ENCODE peak calls at places on chromosomes 1 and 21, in five cellular contexts. Q is fibroblast of villous mesenchyme; G is pancreas; R is fibroblast of the aortic adventitia; B is CD4-positive, alpha-beta memory T cell. F is an unnamed sample.
A peak's percentile ranks its signal among the peaks of the same experiment; 100 is the strongest.

GRCh38 chr1:91012196-91012595 is 9.6 kb downstream of the ZNF644 start:
- DNase-seq in B (no peak), Q (no peak), G (no peak), R (no peak), F (no peak)

GRCh38 chr21:46517361-46517760 is 58.7 kb downstream of the DIP2A start:
- DNase-seq in Q (peak; percentile 4), R (no peak), G (no peak), B (no peak), F (no peak)

GRCh38 chr21:16509466-16509865 is 779.7 kb downstream of the USP25 start:
- DNase-seq in G (no peak), B (no peak), R (peak; percentile 74), Q (peak; percentile 43), F (no peak)

GRCh38 chr1:149978547-149979023 is 31.9 kb downstream of the OTUD7B start:
- DNase-seq in B (no peak), G (no peak), Q (no peak), R (no peak), F (no peak)

GRCh38 chr1:178048426-178048825 is 45.5 kb upstream of the RASAL2 start:
- DNase-seq in Q (no peak), G (no peak), R (no peak), B (no peak), F (no peak)

GRCh38 chr1:87973901-87974300 is 645.2 kb downstream of the LMO4 start:
- DNase-seq in G (no peak), R (no peak), B (no peak), Q (no peak), F (no peak)

GRCh38 chr1:156172696-156173470 is 19.5 kb downstream of the SEMA4A start:
- DNase-seq in R (no peak), Q (no peak), G (no peak), B (no peak), F (no peak)

GRCh38 chr1:36525166-36525565 is 42.5 kb upstream of the CSF3R start:
- DNase-seq in G (no peak), Q (no peak), B (no peak), R (no peak), F (no peak)

GRCh38 chr21:39155578-39155977 is 27.7 kb downstream of the PSMG1 start:
- DNase-seq in G (no peak), Q (no peak), R (no peak), B (no peak), F (no peak)

GRCh38 chr1:20538227-20538626 is 14.1 kb upstream of the FAM43B start:
- DNase-seq in Q (no peak), G (no peak), R (no peak), B (no peak), F (no peak)

GRCh38 chr1:1360511-1361169 is 2.3 kb upstream of the MXRA8 start:
- DNase-seq in R (peak; percentile 94), G (peak; percentile 25), B (no peak), Q (peak; percentile 94), F (peak; percentile 40)

GRCh38 chr1:111747282-111747734 is 8.1 kb upstream of the INKA2 start:
- DNase-seq in R (peak; percentile 79), B (peak; percentile 60), Q (peak; percentile 84), G (peak; percentile 50), F (no peak)

GRCh38 chr1:147611021-147611426 is 59.3 kb downstream of the ACP6 start:
- DNase-seq in R (no peak), Q (no peak), G (no peak), B (no peak), F (no peak)

GRCh38 chr1:211625040-211625439 is 46.1 kb upstream of the SLC30A1 start:
- DNase-seq in Q (peak; percentile 70), B (peak; percentile 17), R (peak; percentile 70), G (no peak), F (no peak)

GRCh38 chr1:158180741-158181576 is at the start of gene CD1D:
- DNase-seq in B (no peak), Q (peak; percentile 69), G (no peak), R (no peak), F (no peak)

GRCh38 chr1:168112673-168113305 is 23.9 kb downstream of the GPR161 start:
- DNase-seq in G (no peak), R (peak; percentile 82), B (no peak), Q (peak; percentile 39), F (no peak)

GRCh38 chr1:229156819-229157218 is 114.1 kb upstream of the RAB4A start:
- DNase-seq in B (no peak), R (peak; percentile 25), Q (peak; percentile 37), G (no peak), F (no peak)

GRCh38 chr1:9374748-9375345 is 82.2 kb downstream of the SPSB1 start:
- DNase-seq in Q (peak; percentile 45), G (no peak), R (peak; percentile 38), B (no peak), F (no peak)

GRCh38 chr1:161196521-161197451 is 2.1 kb downstream of the ADAMTS4 start:
- DNase-seq in R (peak; percentile 89), G (no peak), Q (peak; percentile 93), B (no peak), F (peak; percentile 61)

GRCh38 chr1:231926340-231926739 is 299.8 kb downstream of the DISC1 start:
- DNase-seq in G (no peak), B (no peak), Q (no peak), R (no peak), F (no peak)

GRCh38 chr21:42056468-42056867 is 14.6 kb upstream of the UMODL1 start:
- DNase-seq in Q (no peak), G (peak; percentile 26), B (no peak), R (no peak), F (no peak)

GRCh38 chr1:77608893-77609292 is 73.6 kb downstream of the ZZZ3 start:
- DNase-seq in Q (no peak), G (no peak), R (no peak), B (no peak), F (no peak)

GRCh38 chr1:235648407-235648907 is 1.1 kb downstream of the GNG4 start:
- DNase-seq in B (no peak), Q (no peak), G (peak; percentile 28), R (no peak), F (peak; percentile 66)

GRCh38 chr21:25396135-25396711 is 211.1 kb downstream of the MRPL39 start:
- DNase-seq in Q (no peak), R (no peak), B (no peak), G (no peak), F (no peak)

GRCh38 chr1:89147707-89148106 is 21.8 kb upstream of the GBP2 start:
- DNase-seq in Q (no peak), G (no peak), R (no peak), B (no peak), F (no peak)

GRCh38 chr1:54453509-54453908 is 47.3 kb upstream of the SSBP3 start:
- DNase-seq in Q (no peak), B (no peak), R (no peak), G (no peak), F (no peak)

GRCh38 chr1:54456921-54457529 is 50.8 kb upstream of the SSBP3 start:
- DNase-seq in R (no peak), Q (no peak), B (no peak), G (no peak), F (no peak)

DNA sequence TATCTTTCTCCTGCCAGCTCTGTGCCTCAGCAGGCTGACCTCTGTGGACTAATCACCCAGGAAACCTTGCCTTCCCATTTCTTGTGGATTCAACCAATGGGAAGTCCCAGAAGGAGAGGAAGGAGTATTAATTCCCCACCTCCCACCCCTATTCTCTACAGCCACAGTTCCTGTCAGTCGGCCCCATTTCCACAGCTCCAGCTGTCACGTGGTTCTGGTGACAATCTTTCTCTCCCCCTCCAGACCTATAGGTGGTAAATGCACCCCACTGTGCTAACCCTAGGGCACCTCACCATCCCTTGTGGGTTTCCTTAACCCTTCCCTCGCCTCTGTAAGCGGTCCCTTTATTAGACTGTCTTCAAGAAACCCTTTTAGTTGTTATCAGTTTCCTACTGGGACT is 46.9 kb upstream of the SSBP3 start:
- DNase-seq in Q (no peak), B (no peak), R (no peak), G (no peak), F (no peak)
- H3K4me3 ChIP-seq in Q (no peak overlapping the region), B (no peak overlapping the region), R (no peak overlapping the region), G (no peak overlapping the region), F (no peak overlapping the region)

DNA sequence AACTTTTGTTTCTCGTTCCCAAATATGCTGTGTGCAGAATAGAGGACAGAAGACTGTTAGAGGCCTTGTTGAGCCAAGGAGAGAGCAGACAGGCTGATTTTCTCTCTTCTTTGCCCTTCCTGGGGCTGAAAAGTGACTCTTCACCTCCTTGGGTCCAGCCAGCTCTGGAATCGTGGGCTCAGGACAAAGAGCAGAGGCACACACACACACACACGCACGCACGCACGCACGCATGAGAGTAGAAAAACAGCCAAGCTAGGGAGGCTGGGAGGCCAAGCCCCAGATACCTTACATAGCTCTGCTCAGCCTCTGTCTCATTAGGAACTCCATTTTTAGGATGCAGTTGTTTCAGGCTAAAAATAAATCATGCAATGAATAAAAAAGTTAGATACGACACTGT is at the start of gene CASQ2:
- DNase-seq in Q (no peak), R (no peak), B (no peak), G (no peak), F (no peak)
- H3K4me3 ChIP-seq in Q (no peak within 1 kb of the TSS), R (no peak within 1 kb of the TSS), B (no peak within 1 kb of the TSS), G (no peak within 1 kb of the TSS), F (no peak within 1 kb of the TSS)

DNA sequence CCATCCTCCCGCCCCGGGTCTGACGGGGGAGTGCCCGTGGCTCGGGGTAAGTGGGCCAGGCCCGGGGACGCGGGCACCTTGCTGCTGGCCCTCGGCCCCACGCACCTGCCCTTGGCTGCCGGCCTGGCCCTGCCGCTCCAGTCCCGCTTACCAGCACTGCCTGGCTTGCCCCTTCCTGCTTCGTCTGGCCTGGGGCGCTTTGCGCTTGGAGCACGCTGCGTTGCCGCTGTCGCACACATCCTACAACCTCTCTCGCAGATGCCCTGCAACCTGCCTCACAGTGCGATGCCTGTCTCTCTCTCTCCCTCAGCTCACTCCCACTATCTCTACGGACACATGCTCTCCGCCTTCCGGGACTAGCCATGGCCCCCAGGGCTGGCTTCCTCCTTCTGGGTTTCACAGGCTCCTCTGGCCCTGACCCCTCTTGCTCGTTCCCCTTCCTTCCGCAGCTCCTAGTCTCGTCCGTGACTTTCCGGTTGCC is 9.7 kb downstream of the MYOG start:
- DNase-seq in R (no peak), B (no peak), G (no peak), Q (no peak), F (no peak)
- H3K4me3 ChIP-seq in R (no peak overlapping the region), B (no peak overlapping the region), G (no peak overlapping the region), Q (no peak overlapping the region), F (peak overlapping the region; percentile 13)

GRCh38 chr1:239733995-239734394 is 347.6 kb downstream of the CHRM3 start:
- DNase-seq in R (no peak), Q (no peak), B (no peak), G (no peak), F (no peak)

GRCh38 chr1:239739919-239740318 is 351.8 kb upstream of the FMN2 start:
- DNase-seq in B (no peak), Q (no peak), G (no peak), R (no peak), F (no peak)

GRCh38 chr1:239732770-239733169 is 346.4 kb downstream of the CHRM3 start:
- DNase-seq in B (no peak), G (no peak), Q (no peak), R (no peak), F (no peak)

GRCh38 chr1:239735081-239735480 is 348.7 kb downstream of the CHRM3 start:
- DNase-seq in B (no peak), G (no peak), Q (no peak), R (no peak), F (no peak)

DNA sequence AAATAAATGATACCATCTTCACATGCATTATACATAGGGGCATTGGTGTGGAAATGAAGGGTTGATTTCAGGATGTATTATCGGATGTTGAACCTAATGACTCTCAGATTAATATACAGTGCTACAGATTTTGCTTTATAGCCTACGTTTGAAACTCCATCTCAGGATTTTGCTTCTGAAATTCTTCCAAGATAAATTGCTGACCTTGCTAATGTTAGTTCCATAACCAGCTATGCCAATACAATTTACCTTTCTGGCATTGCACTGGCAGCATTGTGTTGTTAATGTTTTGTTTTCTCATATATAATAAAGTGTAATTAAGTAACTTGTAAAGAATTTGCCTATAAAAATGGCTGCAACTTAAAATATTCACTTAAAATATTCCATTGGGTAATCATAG is 350.1 kb downstream of the CHRM3 start:
- DNase-seq in R (no peak), Q (no peak), B (no peak), G (no peak), F (no peak)
- H3K4me3 ChIP-seq in R (no peak overlapping the region), Q (no peak overlapping the region), B (no peak overlapping the region), G (no peak overlapping the region), F (no peak overlapping the region)

F was measured in ovary.